ENCODE peak calls at places on chromosomes 12 and 14, in four cellular contexts. One of them, this sample, is unnamed.

GRCh38 chr14:31059152-31059924 is 33.2 kb upstream of the STRN3 start:
- DNase-seq in BJ: peak
- DNase-seq in prostate gland: no peak
- DNase-seq in CD8-positive, alpha-beta T cell: no peak
- DNase-seq in this sample: no peak

GRCh38 chr12:64833928-64834327 is 9.5 kb downstream of the TBC1D30 start:
- DNase-seq in BJ: no peak
- DNase-seq in CD8-positive, alpha-beta T cell: no peak
- DNase-seq in prostate gland: no peak
- DNase-seq in this sample: no peak

GRCh38 chr14:104753528-104754212 is 723 bp downstream of the SIVA1 start:
- DNase-seq in CD8-positive, alpha-beta T cell: no peak
- DNase-seq in BJ: no peak
- DNase-seq in prostate gland: no peak
- DNase-seq in this sample: no peak

GRCh38 chr14:82447586-82447985 is 913.9 kb upstream of the SEL1L start:
- DNase-seq in BJ: no peak
- DNase-seq in prostate gland: no peak
- DNase-seq in CD8-positive, alpha-beta T cell: no peak
- DNase-seq in this sample: no peak

GRCh38 chr14:83816755-83817154 is 1713.2 kb upstream of the FLRT2 start:
- DNase-seq in CD8-positive, alpha-beta T cell: no peak
- DNase-seq in prostate gland: no peak
- DNase-seq in BJ: no peak
- DNase-seq in this sample: peak

GRCh38 chr14:48454887-48455286 is 779.5 kb upstream of the MDGA2 start:
- DNase-seq in prostate gland: no peak
- DNase-seq in CD8-positive, alpha-beta T cell: no peak
- DNase-seq in BJ: no peak
- DNase-seq in this sample: no peak

GRCh38 chr14:91227183-91227628 is 17.3 kb downstream of the GPR68 start:
- DNase-seq in CD8-positive, alpha-beta T cell: no peak
- DNase-seq in prostate gland: no peak
- DNase-seq in BJ: no peak
- DNase-seq in this sample: no peak

GRCh38 chr12:97301576-97301975 is 161.0 kb upstream of the RMST start:
- DNase-seq in BJ: no peak
- DNase-seq in CD8-positive, alpha-beta T cell: no peak
- DNase-seq in prostate gland: no peak
- DNase-seq in this sample: no peak

GRCh38 chr14:33529773-33530172 is 421.1 kb downstream of the EGLN3 start:
- DNase-seq in prostate gland: no peak
- DNase-seq in CD8-positive, alpha-beta T cell: no peak
- DNase-seq in BJ: no peak
- DNase-seq in this sample: no peak

GRCh38 chr14:64942531-64943111 is at the start of gene GPX2:
- DNase-seq in CD8-positive, alpha-beta T cell: no peak
- DNase-seq in prostate gland: peak
- DNase-seq in BJ: no peak
- DNase-seq in this sample: no peak

GRCh38 chr14:91927216-91927615 is 20.3 kb downstream of the FBLN5 start:
- DNase-seq in BJ: no peak
- DNase-seq in prostate gland: no peak
- DNase-seq in CD8-positive, alpha-beta T cell: no peak
- DNase-seq in this sample: no peak

GRCh38 chr12:12482150-12482761 is 80.4 kb downstream of the DUSP16 start:
- DNase-seq in prostate gland: no peak
- DNase-seq in CD8-positive, alpha-beta T cell: peak
- DNase-seq in BJ: no peak
- DNase-seq in this sample: no peak

GRCh38 chr12:89768586-89769482 is 60.2 kb upstream of the ATP2B1 start:
- DNase-seq in BJ: peak
- DNase-seq in prostate gland: no peak
- DNase-seq in CD8-positive, alpha-beta T cell: no peak
- DNase-seq in this sample: no peak

GRCh38 chr14:76922599-76922998 is 96.4 kb downstream of the LRRC74A start:
- DNase-seq in BJ: no peak
- DNase-seq in prostate gland: no peak
- DNase-seq in CD8-positive, alpha-beta T cell: no peak
- DNase-seq in this sample: no peak

GRCh38 chr12:46722737-46723136 is 103.1 kb downstream of the SLC38A4 start:
- DNase-seq in CD8-positive, alpha-beta T cell: no peak
- DNase-seq in prostate gland: no peak
- DNase-seq in BJ: no peak
- DNase-seq in this sample: no peak

GRCh38 chr12:125143491-125143890 is 78.3 kb downstream of the AACS start:
- DNase-seq in CD8-positive, alpha-beta T cell: no peak
- DNase-seq in prostate gland: peak
- DNase-seq in BJ: no peak
- DNase-seq in this sample: peak

GRCh38 chr12:118611295-118611694 is 234.9 kb downstream of the SUDS3 start:
- DNase-seq in BJ: no peak
- DNase-seq in prostate gland: no peak
- DNase-seq in CD8-positive, alpha-beta T cell: no peak
- DNase-seq in this sample: peak

GRCh38 chr14:36942522-36943245 is 229.7 kb downstream of the SLC25A21 start:
- DNase-seq in prostate gland: no peak
- DNase-seq in CD8-positive, alpha-beta T cell: no peak
- DNase-seq in BJ: no peak
- DNase-seq in this sample: no peak

GRCh38 chr12:32756476-32757158 is 920 bp upstream of the YARS2 start:
- DNase-seq in prostate gland: no peak
- DNase-seq in CD8-positive, alpha-beta T cell: no peak
- DNase-seq in BJ: no peak
- DNase-seq in this sample: no peak
- TF ChIP-seq CTCF in prostate gland: no peak
- TF ChIP-seq CTCF in CD8-positive, alpha-beta T cell: peak
- TF ChIP-seq CTCF in BJ: no peak
- TF ChIP-seq CTCF in this sample: no peak

GRCh38 chr12:117402363-117402762 is 40.9 kb upstream of the NOS1 start:
- DNase-seq in CD8-positive, alpha-beta T cell: no peak
- DNase-seq in BJ: no peak
- DNase-seq in prostate gland: no peak
- DNase-seq in this sample: no peak
- TF ChIP-seq CTCF in CD8-positive, alpha-beta T cell: no peak
- TF ChIP-seq CTCF in BJ: no peak
- TF ChIP-seq CTCF in prostate gland: no peak
- TF ChIP-seq CTCF in this sample: no peak

GRCh38 chr12:82015623-82016347 is 256.6 kb upstream of the PPFIA2 start:
- DNase-seq in CD8-positive, alpha-beta T cell: no peak
- DNase-seq in BJ: no peak
- DNase-seq in prostate gland: no peak
- DNase-seq in this sample: no peak

GRCh38 chr12:82025462-82025861 is 266.3 kb upstream of the PPFIA2 start:
- DNase-seq in prostate gland: no peak
- DNase-seq in BJ: no peak
- DNase-seq in CD8-positive, alpha-beta T cell: no peak
- DNase-seq in this sample: no peak

GRCh38 chr12:82019533-82019932 is 260.4 kb upstream of the PPFIA2 start:
- DNase-seq in CD8-positive, alpha-beta T cell: no peak
- DNase-seq in prostate gland: no peak
- DNase-seq in BJ: no peak
- DNase-seq in this sample: no peak
- TF ChIP-seq CTCF in CD8-positive, alpha-beta T cell: no peak
- TF ChIP-seq CTCF in prostate gland: no peak
- TF ChIP-seq CTCF in BJ: no peak
- TF ChIP-seq CTCF in this sample: peak

GRCh38 chr12:2796187-2796663 is 1.5 kb downstream of the FKBP4 start:
- DNase-seq in BJ: no peak
- DNase-seq in CD8-positive, alpha-beta T cell: no peak
- DNase-seq in prostate gland: peak
- DNase-seq in this sample: no peak
- TF ChIP-seq CTCF in BJ: no peak
- TF ChIP-seq CTCF in CD8-positive, alpha-beta T cell: no peak
- TF ChIP-seq CTCF in prostate gland: peak
- TF ChIP-seq CTCF in this sample: peak

GRCh38 chr12:102659200-102659911 is 179.0 kb upstream of the IGF1 start:
- DNase-seq in BJ: no peak
- DNase-seq in prostate gland: no peak
- DNase-seq in CD8-positive, alpha-beta T cell: no peak
- DNase-seq in this sample: no peak
- TF ChIP-seq CTCF in BJ: peak
- TF ChIP-seq CTCF in prostate gland: no peak
- TF ChIP-seq CTCF in CD8-positive, alpha-beta T cell: no peak
- TF ChIP-seq CTCF in this sample: peak

GRCh38 chr12:24996820-24997219 is 47.9 kb upstream of the BCAT1 start:
- DNase-seq in BJ: no peak
- DNase-seq in prostate gland: no peak
- DNase-seq in CD8-positive, alpha-beta T cell: no peak
- DNase-seq in this sample: no peak

GRCh38 chr12:24996102-24996797 is 47.3 kb upstream of the BCAT1 start:
- DNase-seq in BJ: no peak
- DNase-seq in prostate gland: no peak
- DNase-seq in CD8-positive, alpha-beta T cell: no peak
- DNase-seq in this sample: no peak

GRCh38 chr12:24993756-24994155 is 44.9 kb upstream of the BCAT1 start:
- DNase-seq in CD8-positive, alpha-beta T cell: no peak
- DNase-seq in BJ: no peak
- DNase-seq in prostate gland: no peak
- DNase-seq in this sample: no peak

GRCh38 chr12:24991209-24992049 is 42.5 kb upstream of the BCAT1 start:
- DNase-seq in prostate gland: peak
- DNase-seq in BJ: no peak
- DNase-seq in CD8-positive, alpha-beta T cell: no peak
- DNase-seq in this sample: peak
- TF ChIP-seq CTCF in prostate gland: peak
- TF ChIP-seq CTCF in BJ: peak
- TF ChIP-seq CTCF in CD8-positive, alpha-beta T cell: peak
- TF ChIP-seq CTCF in this sample: peak

DNA sequence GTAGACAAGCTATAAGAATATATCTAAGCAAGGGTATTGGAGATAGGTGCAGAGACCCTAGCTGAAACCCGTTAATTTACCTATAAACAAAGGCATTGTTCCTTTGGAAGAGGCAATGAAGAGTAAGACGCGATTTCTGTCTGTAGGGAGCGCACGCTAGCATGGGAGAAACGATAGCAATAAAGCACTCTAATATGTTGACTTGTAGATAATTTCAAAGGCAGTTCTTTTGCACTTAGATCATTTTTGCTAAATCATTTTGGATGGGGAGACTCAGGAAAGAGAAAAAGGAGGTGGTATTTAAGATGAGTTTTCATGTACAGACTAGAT is 648 bp downstream of the CCDC77 start:
- DNase-seq in CD8-positive, alpha-beta T cell: no peak
- DNase-seq in BJ: no peak
- DNase-seq in prostate gland: no peak
- DNase-seq in this sample: no peak
- TF ChIP-seq CTCF in CD8-positive, alpha-beta T cell: no peak
- TF ChIP-seq CTCF in BJ: peak
- TF ChIP-seq CTCF in prostate gland: no peak
- TF ChIP-seq CTCF in this sample: peak

DNA sequence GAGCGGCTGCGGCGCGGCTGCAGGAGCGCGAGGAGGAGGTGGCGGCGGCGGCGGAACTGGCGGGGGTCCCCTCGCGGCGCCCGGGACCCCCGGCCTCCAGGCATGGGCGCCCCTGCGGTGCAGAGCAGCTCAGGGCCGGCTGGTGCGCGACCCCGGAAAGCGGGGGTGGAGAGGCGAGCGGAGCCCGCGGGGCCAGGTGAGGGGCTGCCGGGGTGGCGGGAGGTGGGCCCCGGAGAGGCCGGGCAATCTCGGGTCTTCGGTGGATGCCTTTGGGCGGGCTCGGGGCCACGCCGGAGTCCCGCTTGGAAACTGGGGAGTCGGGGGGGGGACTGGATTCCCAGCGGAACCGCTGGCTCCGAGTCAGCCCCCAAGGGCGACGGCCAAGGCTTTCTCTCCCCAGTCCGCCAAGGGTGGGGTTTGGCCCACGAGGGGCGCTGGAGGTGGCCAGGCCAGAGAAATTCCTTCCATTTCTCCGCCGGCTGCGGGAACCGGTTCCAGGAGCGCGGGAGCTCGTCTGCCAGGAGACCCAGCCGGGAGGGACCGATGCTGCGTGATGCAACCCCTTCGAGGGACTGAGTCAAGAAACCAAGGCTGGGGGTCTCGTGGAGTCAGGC is 13.9 kb upstream of the NR4A1 start:
- DNase-seq in CD8-positive, alpha-beta T cell: no peak
- DNase-seq in BJ: no peak
- DNase-seq in prostate gland: no peak
- DNase-seq in this sample: no peak
- TF ChIP-seq CTCF in CD8-positive, alpha-beta T cell: no peak
- TF ChIP-seq CTCF in BJ: peak
- TF ChIP-seq CTCF in prostate gland: peak
- TF ChIP-seq CTCF in this sample: peak

GRCh38 chr12:26121841-26122680 is 2.8 kb downstream of the BHLHE41 start:
- DNase-seq in prostate gland: no peak
- DNase-seq in CD8-positive, alpha-beta T cell: no peak
- DNase-seq in BJ: no peak
- DNase-seq in this sample: no peak

GRCh38 chr12:26121323-26121740 is 3.5 kb downstream of the BHLHE41 start:
- DNase-seq in prostate gland: no peak
- DNase-seq in CD8-positive, alpha-beta T cell: no peak
- DNase-seq in BJ: no peak
- DNase-seq in this sample: no peak

GRCh38 chr12:26123482-26123980 is 1.3 kb downstream of the BHLHE41 start:
- DNase-seq in prostate gland: no peak
- DNase-seq in BJ: no peak
- DNase-seq in CD8-positive, alpha-beta T cell: no peak
- DNase-seq in this sample: no peak

GRCh38 chr12:26124491-26125450 is at the start of gene BHLHE41:
- DNase-seq in prostate gland: peak
- DNase-seq in CD8-positive, alpha-beta T cell: no peak
- DNase-seq in BJ: no peak
- DNase-seq in this sample: no peak

DNA sequence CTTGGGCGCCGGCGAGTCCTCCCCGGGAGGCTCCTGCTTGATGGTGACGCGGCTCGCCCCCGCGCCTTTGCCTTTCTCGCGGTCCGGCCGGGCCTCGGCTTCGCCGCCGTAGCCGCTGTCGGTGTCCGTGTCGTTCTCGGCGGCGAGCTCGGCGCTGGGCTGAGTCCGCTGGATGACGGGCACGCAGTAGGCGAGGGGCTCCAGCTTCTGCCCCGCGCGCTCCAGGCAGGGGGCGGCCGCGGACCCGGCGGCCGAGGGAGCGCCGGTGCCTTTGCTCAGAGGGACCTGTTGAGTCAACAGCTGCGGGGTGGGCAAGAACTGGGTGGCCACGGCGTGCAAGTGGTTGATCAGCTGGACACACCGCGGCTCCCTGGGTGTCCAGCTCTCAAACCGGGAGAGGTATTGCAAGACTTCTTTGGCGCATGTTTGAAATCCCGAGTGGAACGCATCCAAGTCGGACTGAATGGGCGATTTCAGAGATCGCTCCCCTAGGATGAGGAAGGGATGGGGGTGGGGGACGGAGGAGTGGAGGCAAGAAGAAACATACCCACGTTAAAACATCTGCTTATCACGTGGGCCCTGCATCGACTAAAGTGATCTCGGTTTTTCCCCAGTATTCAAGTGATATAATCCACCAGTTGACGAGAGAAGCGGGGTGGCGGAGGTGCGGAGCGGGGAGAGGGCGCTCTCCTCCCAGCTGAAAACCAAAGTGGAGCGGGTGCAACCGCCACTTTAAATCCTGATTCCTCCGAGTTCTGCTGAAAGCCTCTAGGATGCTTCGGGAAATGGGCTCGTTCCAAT is 2.0 kb downstream of the BHLHE41 start:
- DNase-seq in prostate gland: peak
- DNase-seq in CD8-positive, alpha-beta T cell: no peak
- DNase-seq in BJ: no peak
- DNase-seq in this sample: no peak
- TF ChIP-seq CTCF in prostate gland: peak
- TF ChIP-seq CTCF in CD8-positive, alpha-beta T cell: no peak
- TF ChIP-seq CTCF in BJ: peak
- TF ChIP-seq CTCF in this sample: no peak

This sample was measured in LNCaP clone FGC.